ENCODE peak calls at places on chromosomes 11 and 22, in seven cellular contexts. H is fibroblast of lung, O is left ventricle myocardium inferior, R is endodermal cell, E is gastrocnemius medialis, X is K562, C is mammary epithelial cell. T is an unnamed sample. For H3K9me3, the result is how much of the 10 kb centered on the place peaks cover.

GRCh38 chr22:19554834-19555404 is 30.7 kb upstream of the CLDN5 start:
- DNase-seq in X (peak), R (peak), E (no peak), C (peak), O (no peak), H (peak), T (no peak)

GRCh38 chr11:76047231-76047630 is 159.1 kb downstream of the WNT11 start:
- DNase-seq in O (no peak), E (no peak), X (no peak), R (no peak), H (no peak), C (no peak), T (no peak)

GRCh38 chr11:130522284-130522961 is 74.0 kb downstream of the ADAMTS15 start:
- DNase-seq in X (peak), H (peak), C (peak), E (peak), R (peak), O (peak), T (no peak)

GRCh38 chr22:37545703-37546435 is 14.4 kb upstream of the CDC42EP1 start:
- DNase-seq in C (peak), O (peak), R (peak), E (peak), H (peak), X (peak), T (no peak)

GRCh38 chr11:3631331-3631730 is 10.5 kb downstream of the ART5 start:
- DNase-seq in E (no peak), H (no peak), O (no peak), R (no peak), X (no peak), C (peak), T (no peak)

GRCh38 chr22:28899199-28899853 is 16.0 kb downstream of the ZNRF3 start:
- DNase-seq in R (no peak), E (no peak), C (peak), O (no peak), H (peak), X (no peak), T (no peak)

GRCh38 chr11:76802621-76803020 is 19.5 kb downstream of the TSKU start:
- DNase-seq in O (no peak), H (no peak), C (no peak), E (no peak), X (no peak), R (peak), T (no peak)

GRCh38 chr11:93589347-93589746 is 46.2 kb upstream of the SMCO4 start:
- DNase-seq in C (no peak), E (no peak), X (no peak), O (no peak), H (no peak), R (no peak), T (no peak)

GRCh38 chr22:46073683-46074504 is 76.4 kb upstream of the PPARA start:
- DNase-seq in R (no peak), O (peak), H (no peak), X (no peak), C (peak), E (no peak), T (no peak)

GRCh38 chr11:77697865-77698264 is 60.3 kb upstream of the CLNS1A start:
- DNase-seq in E (no peak), X (no peak), R (no peak), H (no peak), O (no peak), C (no peak), T (no peak)

GRCh38 chr22:28462041-28462440 is 217.6 kb downstream of the TTC28 start:
- DNase-seq in H (no peak), R (no peak), O (no peak), C (no peak), X (no peak), E (no peak), T (no peak)

GRCh38 chr11:107493117-107493516 is 35.5 kb upstream of the CWF19L2 start:
- DNase-seq in O (no peak), X (no peak), C (peak), E (no peak), H (no peak), R (no peak), T (no peak)

GRCh38 chr11:59197990-59198389 is 14.7 kb downstream of the MPEG1 start:
- DNase-seq in X (no peak), E (no peak), H (peak), O (peak), R (no peak), C (no peak), T (no peak)

GRCh38 chr11:112656772-112657428 is 304.3 kb upstream of the NCAM1 start:
- DNase-seq in C (peak), X (no peak), R (no peak), H (peak), E (peak), O (no peak), T (no peak)

GRCh38 chr22:23077627-23078461 is 7.5 kb downstream of the GNAZ start:
- DNase-seq in O (no peak), E (no peak), C (no peak), R (no peak), H (no peak), X (peak), T (no peak)

GRCh38 chr11:118883368-118884071 is at the start of gene CXCR5:
- DNase-seq in O (no peak), E (no peak), X (no peak), H (no peak), R (peak), C (no peak), T (no peak)

GRCh38 chr11:83801799-83802198 is 515.6 kb upstream of the CCDC90B start:
- DNase-seq in O (no peak), E (no peak), H (no peak), C (no peak), R (no peak), X (no peak), T (no peak)

GRCh38 chr11:33377100-33377851 is 120.1 kb downstream of the HIPK3 start:
- DNase-seq in R (no peak), E (no peak), X (no peak), O (no peak), H (no peak), C (no peak), T (no peak)

GRCh38 chr11:114060402-114061052 is 1.0 kb downstream of the ZBTB16 start:
- DNase-seq in E (no peak), O (peak), X (peak), C (peak), H (no peak), R (peak), T (no peak)

GRCh38 chr11:74322667-74323066 is 11.2 kb upstream of the P4HA3 start:
- DNase-seq in X (no peak), O (peak), H (peak), E (peak), C (no peak), R (no peak), T (no peak)

GRCh38 chr11:121595717-121596156 is 143.0 kb upstream of the SORL1-AS1 start:
- DNase-seq in H (peak), R (no peak), O (no peak), E (no peak), C (peak), X (no peak), T (no peak)

GRCh38 chr11:5204787-5205186 is 4.3 kb upstream of the OR51V1 start:
- DNase-seq in H (peak), C (peak), X (peak), E (no peak), O (no peak), R (no peak), T (no peak)

GRCh38 chr11:9977554-9977953 is 313.7 kb downstream of the SWAP70 start:
- DNase-seq in R (no peak), C (no peak), X (no peak), H (no peak), E (no peak), O (no peak), T (no peak)

GRCh38 chr11:69343401-69344321 is 49.7 kb downstream of the MYEOV start:
- DNase-seq in H (no peak), C (no peak), E (no peak), X (no peak), R (peak), O (no peak), T (no peak)

GRCh38 chr11:134037093-134037908 is 31.6 kb upstream of the JAM3 start:
- DNase-seq in O (peak), R (peak), H (peak), E (no peak), X (peak), C (peak), T (no peak)

GRCh38 chr11:12166299-12167092 is 56.1 kb downstream of the MICAL2 start:
- DNase-seq in C (no peak), X (no peak), O (no peak), R (no peak), E (no peak), H (no peak), T (no peak)

GRCh38 chr11:12168114-12168513 is 57.7 kb downstream of the MICAL2 start:
- DNase-seq in X (no peak), E (no peak), R (no peak), H (no peak), C (no peak), O (no peak), T (no peak)

GRCh38 chr11:12165237-12165875 is 55.0 kb downstream of the MICAL2 start:
- DNase-seq in H (no peak), C (peak), R (peak), E (no peak), O (no peak), X (no peak), T (no peak)

GRCh38 chr11:12169822-12170221 is 59.4 kb downstream of the MICAL2 start:
- DNase-seq in X (no peak), R (peak), E (no peak), O (no peak), C (no peak), H (no peak), T (no peak)

GRCh38 chr11:12167098-12167999 is 57.0 kb downstream of the MICAL2 start:
- DNase-seq in E (no peak), H (peak), X (peak), C (peak), R (peak), O (no peak), T (no peak)
- H3K27ac ChIP-seq in E (no peak), H (peak), X (peak), C (peak), R (no peak), O (peak), T (no peak)

DNA sequence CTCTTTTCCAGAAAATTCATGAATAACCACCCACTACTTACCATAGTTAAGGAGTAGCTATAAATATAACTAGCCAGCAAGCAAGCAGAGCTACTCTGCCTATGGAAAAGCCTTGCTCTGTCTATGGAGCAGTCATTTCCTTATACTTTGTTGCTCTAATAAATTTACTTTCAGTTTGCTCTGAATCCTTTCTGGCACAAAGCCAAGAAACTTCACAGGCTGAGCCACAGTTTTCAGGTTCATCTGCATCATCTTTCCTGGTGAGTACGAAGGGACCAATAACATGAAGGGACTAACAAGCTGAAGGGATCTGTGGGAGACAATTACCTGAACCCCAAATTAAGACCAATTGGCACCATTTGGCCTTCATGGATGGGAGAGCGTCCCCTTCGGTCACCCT is 4.6 kb downstream of the OR4C45 start:
- DNase-seq in O (no peak), X (no peak), C (no peak), R (no peak), E (no peak), H (no peak), T (no peak)
- H3K9me3 ChIP-seq in O (under half), X (under half), C (under half), R (half or more), E (under half), H (under half), T (under half)

DNA sequence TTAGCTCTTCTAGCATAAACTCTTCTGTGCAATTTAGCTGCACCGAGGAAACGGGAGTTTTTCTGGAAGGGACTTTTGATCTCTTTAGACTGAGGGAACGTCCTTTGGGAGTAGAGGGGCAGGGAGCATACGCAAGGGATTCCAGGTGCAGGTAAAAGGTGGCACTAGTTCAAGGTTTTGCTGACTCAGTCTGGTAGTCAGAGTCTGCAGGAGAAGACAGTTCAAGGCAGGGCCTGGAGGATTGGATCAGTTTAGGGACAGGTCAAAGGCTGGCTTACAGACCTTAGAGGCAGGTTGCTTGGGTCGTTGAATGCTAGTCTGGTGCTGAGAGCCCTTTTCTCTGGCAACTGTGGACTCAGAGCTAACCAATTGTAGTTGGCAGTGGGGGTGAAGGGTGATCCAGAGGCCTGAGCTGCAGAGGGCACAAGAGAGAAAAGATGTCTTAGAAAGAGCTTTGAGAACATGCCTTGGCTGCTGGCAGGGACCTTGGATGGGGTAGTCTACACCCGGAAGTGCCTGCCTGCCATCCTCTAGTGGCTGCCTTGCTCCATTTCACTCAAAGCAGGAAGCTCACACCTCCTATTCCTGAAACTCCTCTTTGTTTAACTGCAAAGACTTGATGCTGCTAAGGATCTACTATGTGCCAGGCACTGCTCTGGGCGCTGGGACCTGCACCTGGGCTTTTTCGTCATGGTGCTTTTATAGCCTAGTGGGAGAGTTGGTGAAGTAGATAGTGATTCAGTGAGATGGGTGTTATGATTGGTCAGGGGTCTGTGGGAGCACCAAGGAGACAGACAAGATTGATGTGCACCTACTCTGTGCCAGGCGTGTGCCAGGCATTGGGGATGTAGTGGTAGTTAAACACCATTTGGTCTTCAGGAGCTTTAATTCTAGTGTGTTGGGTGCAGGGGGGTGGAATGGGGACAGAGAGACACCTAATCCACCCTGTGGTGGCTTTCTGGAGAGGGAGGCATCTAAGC is 17.1 kb downstream of the MIAT start:
- DNase-seq in C (peak), X (no peak), H (no peak), O (no peak), E (no peak), R (no peak), T (no peak)
- H3K4me3 ChIP-seq in C (peak), X (peak), H (no peak), O (peak), E (no peak), R (peak), T (peak)

GRCh38 chr11:67002921-67003411 is 20.0 kb upstream of the SYT12 start:
- DNase-seq in E (no peak), R (peak), X (no peak), H (no peak), O (no peak), C (no peak), T (no peak)
- H3K27ac ChIP-seq in E (no peak), R (no peak), X (no peak), H (no peak), O (no peak), C (no peak), T (no peak)

T was measured in esophagus squamous epithelium.